ENCODE peak calls at places on chromosome X, in five cellular contexts. K is activated B cell treated with CpG ODN at 0.5 μM for 24 hours, A is Calu3, N is nephron progenitor cell, U is stomach. T is an unnamed sample.

GRCh38 chrX:16466640-16467432 is 183.1 kb upstream of the S100G start:
- DNase-seq in U (no peak), N (no peak), A (peak; percentile 8), K (no peak), T (peak; percentile 27)

GRCh38 chrX:70508296-70508911 is 63.8 kb downstream of the DLG3 start:
- DNase-seq in A (peak; percentile 17), K (no peak), N (no peak), U (no peak), T (no peak)

GRCh38 chrX:5965406-5965805 is 263.3 kb downstream of the NLGN4X start:
- DNase-seq in N (peak; percentile 19), K (no peak), U (no peak), A (no peak), T (no peak)

GRCh38 chrX:38985375-38985774 is 184.1 kb downstream of the MID1IP1 start:
- DNase-seq in U (no peak), N (no peak), K (no peak), A (no peak), T (no peak)

GRCh38 chrX:136586386-136586785 is 54.4 kb downstream of the VGLL1 start:
- DNase-seq in N (no peak), K (no peak), A (no peak), U (no peak), T (peak; percentile 28)

GRCh38 chrX:10702031-10702430 is 81.6 kb upstream of the MID1 start:
- DNase-seq in K (no peak), U (no peak), N (no peak), A (no peak), T (no peak)

GRCh38 chrX:134676440-134676839 is 18.2 kb upstream of the PLAC1 start:
- DNase-seq in U (no peak), A (no peak), N (no peak), K (no peak), T (peak; percentile 64)

GRCh38 chrX:72029473-72030411 is 102.0 kb downstream of the RTL5 start:
- DNase-seq in U (no peak), K (no peak), A (peak; percentile 41), N (no peak), T (peak; percentile 86)

GRCh38 chrX:123884809-123885408 is 25.1 kb downstream of the XIAP start:
- DNase-seq in A (peak; percentile 42), K (no peak), U (no peak), N (peak; percentile 12), T (peak; percentile 55)

DNA sequence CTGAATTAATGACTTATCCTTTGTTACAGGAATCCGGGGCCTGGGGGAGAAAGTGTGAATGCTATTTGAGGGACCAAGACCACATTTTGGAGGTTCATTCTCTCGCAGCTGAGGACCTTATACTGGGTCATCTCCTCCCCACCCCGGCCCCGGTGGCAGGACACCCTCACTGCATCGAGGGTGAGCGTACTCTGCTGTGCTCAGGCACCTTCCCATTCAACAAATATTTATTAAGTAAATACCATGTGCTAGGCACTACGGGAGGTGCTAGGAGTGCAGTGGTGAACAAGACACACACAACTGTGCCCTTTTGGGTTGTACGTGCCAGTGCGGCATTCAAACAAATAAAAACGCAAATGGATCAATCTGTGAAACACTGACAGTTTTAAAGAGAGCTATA is 24.7 kb downstream of the ADGRG2 start:
- DNase-seq in K (no peak), N (no peak), U (peak; percentile 43), A (no peak), T (no peak)
- TF ChIP-seq CTCF in K (no peak), N (no peak), U (no peak), A (no peak), T (no peak)

GRCh38 chrX:46840946-46841740 is 4.3 kb downstream of the RP2 start:
- DNase-seq in A (no peak), N (no peak), U (no peak), K (no peak), T (no peak)

GRCh38 chrX:46837543-46838481 is 969 bp downstream of the RP2 start:
- DNase-seq in K (no peak), A (no peak), N (no peak), U (no peak), T (peak; percentile 40)

GRCh38 chrX:46838974-46839480 is 2.2 kb downstream of the RP2 start:
- DNase-seq in N (no peak), U (no peak), A (no peak), K (no peak), T (no peak)

GRCh38 chrX:46838482-46838857 is 1.6 kb downstream of the RP2 start:
- DNase-seq in U (no peak), A (no peak), N (no peak), K (no peak), T (no peak)

DNA sequence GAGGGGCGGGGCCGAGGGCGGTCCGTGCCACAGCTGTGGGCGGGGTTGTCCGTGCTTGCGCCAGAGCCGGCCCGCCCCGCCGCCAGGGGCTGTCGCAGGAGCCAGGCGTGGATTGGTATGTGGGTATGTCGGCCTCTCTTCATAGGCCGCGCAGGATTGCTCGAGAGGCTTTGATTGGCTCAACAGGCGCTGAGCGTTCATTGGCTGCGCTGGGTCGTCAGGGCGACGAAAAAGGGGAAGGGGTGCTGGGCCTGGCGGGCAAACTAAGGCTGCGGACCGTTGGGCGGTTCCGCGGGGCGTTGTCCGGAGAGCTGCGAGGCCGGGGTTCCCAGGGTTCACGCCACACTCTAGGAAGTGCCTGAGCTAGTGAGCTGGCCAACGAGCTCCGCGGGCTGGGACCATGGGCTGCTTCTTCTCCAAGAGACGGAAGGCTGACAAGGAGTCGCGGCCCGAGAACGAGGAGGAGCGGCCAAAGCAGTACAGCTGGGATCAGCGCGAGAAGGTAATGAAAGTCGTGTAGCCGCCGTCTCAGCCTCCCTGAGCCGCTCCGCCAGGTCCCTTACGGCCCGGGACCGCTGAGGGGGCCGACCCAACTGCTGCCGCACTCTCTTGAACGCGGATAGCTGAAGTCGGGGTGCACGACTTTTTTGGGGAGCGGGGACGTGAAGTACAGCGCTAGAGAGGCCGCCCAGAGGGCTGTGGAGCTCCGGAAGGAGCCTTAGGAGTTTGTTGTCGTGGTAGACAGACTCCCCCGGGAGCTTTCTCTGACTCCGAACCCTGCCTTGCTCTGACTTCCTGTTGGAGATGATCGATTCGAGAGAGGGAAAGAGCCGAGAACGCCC is at the start of gene RP2:
- DNase-seq in U (peak; percentile 90), N (peak; percentile 92), A (peak; percentile 93), K (peak; percentile 77), T (peak; percentile 94)
- TF ChIP-seq CTCF in U (no peak), N (no peak), A (no peak), K (no peak), T (no peak)

DNA sequence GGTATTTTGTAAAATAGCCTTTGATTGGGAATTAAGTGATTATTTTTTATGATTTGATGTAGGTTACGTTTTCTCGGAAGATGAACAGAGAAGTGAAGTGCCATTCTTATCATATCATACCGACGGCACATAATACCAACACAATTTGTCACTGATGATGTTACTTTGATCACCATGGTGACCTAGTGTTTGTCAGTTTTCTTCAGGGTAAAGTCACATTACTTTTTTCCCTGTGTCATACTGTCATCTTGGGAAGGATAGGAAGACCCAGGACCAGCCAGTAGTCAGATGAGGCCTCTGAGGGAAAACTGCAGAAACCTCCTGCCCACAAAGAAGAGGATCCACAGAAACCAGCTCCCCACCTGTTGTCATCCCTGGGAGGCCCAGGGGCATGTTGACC is 1.3 kb upstream of the MAGEC1 start:
- DNase-seq in A (no peak), K (no peak), U (no peak), N (no peak), T (no peak)
- TF ChIP-seq CTCF in A (no peak), K (no peak), U (no peak), N (no peak), T (no peak)

GRCh38 chrX:68238568-68238967 is 194.7 kb downstream of the OPHN1 start:
- DNase-seq in U (no peak), K (no peak), N (no peak), A (peak; percentile 39), T (no peak)
- TF ChIP-seq CTCF in U (no peak), K (no peak), N (peak; percentile 15), A (peak; percentile 48), T (peak; percentile 48)

DNA sequence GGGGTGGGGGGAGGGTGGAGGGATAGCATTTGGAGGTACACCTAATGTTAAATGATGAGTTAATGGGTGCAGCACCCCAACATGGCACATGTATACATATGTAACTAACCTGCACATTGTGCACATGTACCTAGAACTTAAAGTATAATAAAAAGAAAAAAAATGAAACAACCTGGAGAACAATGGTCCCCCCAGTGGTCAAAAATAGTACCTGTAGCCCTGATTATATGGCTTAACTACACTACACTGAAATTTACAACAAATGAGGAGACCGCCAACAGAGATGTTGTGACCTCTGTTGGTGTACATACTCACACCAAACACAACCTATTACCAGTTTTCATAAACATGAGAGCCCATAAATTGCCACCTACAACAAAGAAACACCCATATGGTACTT is 7.3 kb upstream of the MAGEE1 start:
- DNase-seq in K (no peak), A (no peak), N (no peak), U (no peak), T (no peak)
- TF ChIP-seq CTCF in K (no peak), A (no peak), N (no peak), U (no peak), T (peak; percentile 20)

GRCh38 chrX:41862562-41863184 is 60.7 kb downstream of the CASK start:
- DNase-seq in U (no peak), K (no peak), N (no peak), A (no peak), T (no peak)

GRCh38 chrX:41863343-41864203 is 59.8 kb downstream of the CASK start:
- DNase-seq in U (no peak), A (no peak), N (no peak), K (no peak), T (no peak)

GRCh38 chrX:41857670-41858069 is 65.7 kb downstream of the CASK start:
- DNase-seq in K (no peak), A (no peak), U (no peak), N (no peak), T (no peak)

DNA sequence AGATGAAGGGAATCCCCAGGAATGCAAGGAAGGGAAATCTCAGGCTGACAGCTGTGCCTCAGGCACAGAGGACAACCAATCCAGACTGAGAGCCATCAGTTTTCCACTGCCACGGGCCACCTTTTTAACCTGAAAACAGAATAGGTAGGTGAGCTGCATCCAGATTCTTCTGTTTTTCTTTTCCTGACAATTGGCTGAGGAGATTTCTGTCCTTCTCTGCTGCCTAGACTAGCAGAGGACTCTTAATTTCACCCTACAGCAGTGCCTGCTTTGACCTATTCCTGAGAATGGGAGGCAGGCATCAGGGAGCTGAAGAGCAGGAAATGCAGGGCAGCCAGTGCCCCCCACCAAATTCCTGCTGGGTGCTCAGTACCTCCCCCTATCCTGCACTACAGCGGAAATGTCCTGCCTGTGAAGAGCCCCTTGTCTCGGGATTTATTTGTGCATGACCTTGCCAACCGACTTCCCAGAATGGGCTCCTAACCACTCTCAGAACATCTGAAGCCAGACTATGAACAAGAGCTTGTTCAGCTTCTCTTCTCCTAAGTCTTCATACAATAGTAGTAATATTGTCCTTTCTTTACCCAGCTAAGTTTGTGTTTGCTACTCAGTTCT is 65.1 kb downstream of the CASK start:
- DNase-seq in U (no peak), A (no peak), K (no peak), N (no peak), T (no peak)
- TF ChIP-seq CTCF in U (no peak), A (no peak), K (no peak), N (no peak), T (no peak)

GRCh38 chrX:115324194-115324593 is 34.7 kb downstream of the LUZP4 start:
- DNase-seq in A (peak; percentile 0), U (peak; percentile 52), N (no peak), K (no peak), T (peak; percentile 26)
- TF ChIP-seq CTCF in A (no peak), U (no peak), N (no peak), K (no peak), T (no peak)

DNA sequence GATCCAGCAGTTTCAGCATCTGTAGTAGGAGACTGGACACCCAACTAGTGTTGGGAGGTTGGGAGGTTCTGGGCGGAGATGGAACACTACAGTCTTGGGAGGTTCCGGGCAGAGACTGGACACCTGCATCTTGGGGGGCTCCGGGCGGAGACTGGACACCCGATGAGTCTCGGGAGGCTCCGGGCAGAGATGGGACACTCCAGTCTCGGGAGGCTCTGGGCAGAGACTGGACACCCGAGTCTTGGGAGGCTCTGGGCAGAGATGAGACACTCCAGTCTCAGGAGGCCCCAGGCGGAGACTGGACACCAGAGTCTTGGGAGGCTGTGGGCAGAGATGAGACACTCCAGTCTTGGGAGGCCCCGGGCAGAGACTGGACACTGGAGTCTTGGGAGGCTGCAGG is 29.5 kb upstream of the LANCL3 start:
- DNase-seq in K (no peak), U (no peak), A (no peak), N (no peak), T (no peak)
- TF ChIP-seq CTCF in K (no peak), U (no peak), A (no peak), N (no peak), T (no peak)

T was measured in astrocyte of the spinal cord.